ENCODE peak calls at places on chromosomes 12 and 14, in seven cellular contexts. K is A549; L is uterus; V is small intestine; H is lower lobe of right lung; R is CD8-positive, alpha-beta memory T cell; Q is neural progenitor cell. X is an unnamed sample.

GRCh38 chr14:84435820-84436326 is 1094.1 kb upstream of the FLRT2 start:
- DNase-seq in L (no peak), Q (no peak), V (no peak), K (no peak), R (no peak), H (no peak), X (no peak)

GRCh38 chr12:3020850-3021435 is 56.2 kb upstream of the TSPAN9 start:
- DNase-seq in Q (no peak), K (no peak), R (no peak), V (peak), H (no peak), L (no peak), X (no peak)

GRCh38 chr12:42485823-42486222 is 103.7 kb downstream of the PRICKLE1 start:
- DNase-seq in H (no peak), V (no peak), K (no peak), Q (no peak), R (no peak), L (no peak), X (no peak)

GRCh38 chr14:65373671-65374039 is 38.9 kb upstream of the FUT8 start:
- DNase-seq in R (no peak), K (no peak), Q (no peak), L (no peak), H (no peak), V (no peak), X (no peak)

GRCh38 chr14:88882236-88882635 is 57.8 kb downstream of the TTC8 start:
- DNase-seq in L (no peak), V (no peak), Q (no peak), K (no peak), R (no peak), H (no peak), X (no peak)

GRCh38 chr12:45553204-45553603 is 176.3 kb upstream of the ARID2 start:
- DNase-seq in L (no peak), V (no peak), K (no peak), H (no peak), Q (no peak), R (no peak), X (no peak)

GRCh38 chr12:57046947-57047890 is 2.7 kb downstream of the MYO1A start:
- DNase-seq in R (peak), Q (no peak), L (no peak), K (no peak), V (no peak), H (no peak), X (no peak)

GRCh38 chr12:62103736-62104135 is 156.5 kb upstream of the USP15 start:
- DNase-seq in Q (no peak), H (no peak), L (no peak), V (no peak), R (no peak), K (no peak), X (no peak)

GRCh38 chr12:1681493-1681807 is 9.4 kb upstream of the ADIPOR2 start:
- DNase-seq in H (no peak), Q (no peak), L (no peak), R (no peak), K (no peak), V (no peak), X (no peak)

GRCh38 chr12:64912501-64912900 is 88.1 kb downstream of the TBC1D30 start:
- DNase-seq in R (no peak), L (peak), H (no peak), Q (no peak), K (no peak), V (no peak), X (no peak)

GRCh38 chr14:92846162-92846897 is 52.2 kb downstream of the GOLGA5 start:
- DNase-seq in R (no peak), K (no peak), Q (no peak), L (no peak), V (peak), H (no peak), X (no peak)

GRCh38 chr12:113582521-113583218 is 111.0 kb upstream of the LHX5 start:
- DNase-seq in H (no peak), K (no peak), L (no peak), V (no peak), R (no peak), Q (no peak), X (no peak)

GRCh38 chr14:88384653-88385205 is 728 bp upstream of the SPATA7 start:
- DNase-seq in R (no peak), K (no peak), H (no peak), L (no peak), V (no peak), Q (peak), X (no peak)

GRCh38 chr12:116317139-116317538 is 39.6 kb upstream of the MED13L start:
- DNase-seq in L (no peak), K (no peak), V (no peak), Q (no peak), R (no peak), H (no peak), X (no peak)

GRCh38 chr12:116319851-116320621 is 42.5 kb upstream of the MED13L start:
- DNase-seq in R (no peak), K (no peak), Q (no peak), H (no peak), V (no peak), L (peak), X (no peak)

GRCh38 chr12:116319316-116319715 is 41.8 kb upstream of the MED13L start:
- DNase-seq in V (no peak), L (no peak), Q (no peak), H (no peak), R (no peak), K (no peak), X (no peak)

GRCh38 chr12:116317986-116318737 is 40.7 kb upstream of the MED13L start:
- DNase-seq in H (peak), R (no peak), L (peak), Q (no peak), K (no peak), V (peak), X (no peak)

DNA sequence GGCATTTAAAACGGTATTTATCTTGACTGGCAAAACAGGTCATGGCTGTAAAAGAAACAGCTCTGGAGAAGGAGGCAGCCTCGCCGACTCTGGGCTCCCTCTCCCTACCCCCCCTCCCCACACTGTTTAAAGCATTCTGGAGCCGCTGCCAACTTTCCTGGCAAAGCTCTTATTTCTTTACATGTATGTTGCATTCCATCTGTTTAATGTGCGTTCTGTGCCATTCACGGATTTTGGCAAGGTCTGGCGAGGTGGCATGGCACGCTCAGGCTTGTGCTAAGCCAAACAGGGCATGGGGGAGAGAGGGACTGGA is 41.2 kb upstream of the MED13L start:
- DNase-seq in R (no peak), K (no peak), L (peak), V (no peak), H (no peak), Q (no peak), X (no peak)
- H3K4me3 ChIP-seq in R (no peak), K (no peak), L (no peak), V (no peak), H (peak), Q (no peak), X (no peak)

GRCh38 chr12:108686753-108687152 is 44.6 kb downstream of the CORO1C start:
- DNase-seq in R (no peak), Q (no peak), H (no peak), L (no peak), K (no peak), V (no peak), X (no peak)

GRCh38 chr12:108679282-108679681 is 45.6 kb upstream of the SELPLG start:
- DNase-seq in K (no peak), L (no peak), V (no peak), Q (no peak), H (no peak), R (no peak), X (no peak)

GRCh38 chr12:108685469-108686247 is 45.7 kb downstream of the CORO1C start:
- DNase-seq in R (no peak), V (no peak), L (no peak), H (no peak), Q (no peak), K (no peak), X (no peak)

GRCh38 chr12:108681317-108681716 is 47.6 kb upstream of the SELPLG start:
- DNase-seq in K (no peak), H (no peak), L (no peak), Q (no peak), V (no peak), R (no peak), X (no peak)

GRCh38 chr12:108683906-108684556 is 47.3 kb downstream of the CORO1C start:
- DNase-seq in K (no peak), L (no peak), H (no peak), R (no peak), Q (no peak), V (no peak), X (no peak)
- H3K27ac ChIP-seq in K (peak), L (peak), H (no peak), R (no peak), Q (no peak), V (no peak), X (no peak)

DNA sequence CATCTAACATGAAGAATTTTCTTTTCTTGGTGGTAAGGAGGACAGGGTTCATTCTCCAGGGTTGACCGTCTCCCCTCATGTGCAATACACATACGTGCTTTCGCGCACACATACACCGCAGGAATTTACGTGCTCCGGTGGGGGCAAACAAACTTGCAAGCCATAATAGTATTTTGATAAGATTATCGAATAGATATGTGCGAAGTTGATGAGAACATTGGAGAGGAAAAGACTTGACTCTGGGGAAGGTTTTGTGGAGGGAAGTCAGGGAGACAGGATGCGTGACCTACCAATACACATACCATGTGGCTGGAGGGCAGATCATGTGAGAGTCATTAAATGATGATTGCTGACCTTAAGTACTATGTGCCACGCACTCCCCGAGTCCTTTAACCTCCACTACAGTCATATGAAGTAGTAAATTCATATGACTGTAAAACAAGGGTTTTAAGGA is 876 bp downstream of the RAD51B start:
- DNase-seq in Q (peak), L (no peak), V (peak), H (no peak), R (no peak), K (peak), X (no peak)
- H3K4me3 ChIP-seq in Q (peak), L (peak), V (peak), H (peak), R (peak), K (peak), X (peak)

DNA sequence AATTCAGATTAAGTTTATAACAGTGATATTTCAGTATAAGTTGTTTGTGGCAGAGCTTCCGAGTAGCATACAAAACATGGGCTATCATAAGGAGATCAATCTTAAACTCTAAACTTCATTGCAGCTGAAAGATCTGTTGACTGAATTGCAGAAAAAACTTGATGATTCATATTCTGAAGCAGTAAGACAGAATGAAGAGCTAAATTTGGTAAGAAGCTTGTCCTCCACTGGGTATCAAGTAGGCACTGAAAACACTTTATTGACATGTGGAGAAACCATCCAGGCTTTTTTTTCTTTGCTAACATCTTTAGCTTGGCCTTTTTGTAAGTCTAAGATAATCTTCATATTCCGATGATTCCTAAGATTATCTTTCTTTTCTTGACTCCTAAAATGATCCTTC is 93.0 kb downstream of the KTN1 start:
- DNase-seq in R (no peak), Q (no peak), K (no peak), L (no peak), H (no peak), V (no peak), X (no peak)
- H3K27ac ChIP-seq in R (no peak), Q (no peak), K (no peak), L (no peak), H (no peak), V (no peak), X (no peak)

DNA sequence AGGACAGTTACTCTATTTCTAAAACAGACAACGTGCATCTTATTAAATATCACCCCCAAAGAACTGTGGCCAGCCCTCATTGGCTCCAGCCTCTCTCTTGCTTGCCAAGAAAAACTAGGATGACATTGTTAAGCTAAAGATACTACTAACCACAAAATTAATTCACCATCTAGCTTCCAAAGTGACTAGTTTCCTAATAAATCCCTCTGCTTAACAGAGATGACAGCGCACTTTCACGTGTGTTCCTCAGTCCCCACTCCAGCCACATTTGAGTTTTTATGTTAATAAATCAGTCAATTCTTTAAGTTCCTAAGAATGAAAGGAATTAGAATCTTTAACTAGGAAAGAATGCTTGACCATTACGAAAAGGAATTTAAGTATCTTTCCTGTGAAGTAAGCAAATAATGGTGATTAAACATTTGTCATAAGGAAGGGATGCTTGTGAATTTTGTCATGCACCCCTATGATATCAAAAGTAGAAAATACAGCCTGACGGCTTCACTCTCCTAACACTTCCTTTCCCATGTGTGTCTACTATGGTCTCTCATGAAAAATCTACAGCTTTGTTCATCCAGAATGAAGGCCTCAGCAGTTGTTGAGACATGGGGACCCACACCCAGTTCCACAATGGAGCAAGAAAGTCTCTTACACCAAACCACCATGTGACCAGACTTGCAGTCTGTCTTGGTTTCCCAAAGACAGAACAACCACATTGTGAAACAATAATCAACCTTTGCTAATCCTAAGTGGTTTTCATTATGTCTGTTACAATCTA is 8.1 kb downstream of the CORO1C start:
- DNase-seq in Q (no peak), V (no peak), K (peak), L (no peak), H (no peak), R (no peak), X (no peak)
- H3K4me3 ChIP-seq in Q (no peak), V (no peak), K (peak), L (no peak), H (no peak), R (no peak), X (no peak)